ENCODE peak calls at places on chromosomes 4 and X, in five cellular contexts. One of them, this sample, is unnamed.

GRCh38 chr4:78414116-78414515 is 137.5 kb upstream of the ANXA3 start:
- DNase-seq in brain microvascular endothelial cell: no peak
- DNase-seq in colonic mucosa: no peak
- DNase-seq in aorta: no peak
- DNase-seq in fibroblast of lung: peak
- DNase-seq in this sample: no peak

GRCh38 chr4:94635172-94635571 is 122.6 kb upstream of the BMPR1B start:
- DNase-seq in fibroblast of lung: peak
- DNase-seq in colonic mucosa: no peak
- DNase-seq in brain microvascular endothelial cell: no peak
- DNase-seq in aorta: no peak
- DNase-seq in this sample: no peak

GRCh38 chrX:87873988-87874500 is 356.4 kb downstream of the KLHL4 start:
- DNase-seq in colonic mucosa: no peak
- DNase-seq in fibroblast of lung: no peak
- DNase-seq in aorta: no peak
- DNase-seq in brain microvascular endothelial cell: no peak
- DNase-seq in this sample: no peak

GRCh38 chr4:128600996-128601857 is 208.3 kb upstream of the JADE1 start:
- DNase-seq in colonic mucosa: peak
- DNase-seq in fibroblast of lung: peak
- DNase-seq in aorta: no peak
- DNase-seq in brain microvascular endothelial cell: peak
- DNase-seq in this sample: peak

GRCh38 chr4:30720021-30720655 is at the start of gene PCDH7:
- DNase-seq in aorta: peak
- DNase-seq in brain microvascular endothelial cell: peak
- DNase-seq in colonic mucosa: peak
- DNase-seq in fibroblast of lung: peak
- DNase-seq in this sample: no peak

GRCh38 chr4:67082746-67083145 is 462.6 kb downstream of the CENPC start:
- DNase-seq in colonic mucosa: no peak
- DNase-seq in fibroblast of lung: no peak
- DNase-seq in brain microvascular endothelial cell: no peak
- DNase-seq in aorta: no peak
- DNase-seq in this sample: no peak

GRCh38 chr4:15749001-15749400 is 29.1 kb upstream of the CD38 start:
- DNase-seq in aorta: no peak
- DNase-seq in fibroblast of lung: no peak
- DNase-seq in colonic mucosa: no peak
- DNase-seq in brain microvascular endothelial cell: no peak
- DNase-seq in this sample: no peak

GRCh38 chrX:15564981-15565579 is 35.7 kb downstream of the ACE2 start:
- DNase-seq in aorta: peak
- DNase-seq in brain microvascular endothelial cell: peak
- DNase-seq in colonic mucosa: peak
- DNase-seq in fibroblast of lung: peak
- DNase-seq in this sample: peak

GRCh38 chr4:150218447-150218846 is 140.2 kb downstream of the DCLK2 start:
- DNase-seq in aorta: no peak
- DNase-seq in fibroblast of lung: no peak
- DNase-seq in colonic mucosa: no peak
- DNase-seq in brain microvascular endothelial cell: no peak
- DNase-seq in this sample: no peak

GRCh38 chr4:105679186-105679585 is 29.3 kb downstream of the INTS12 start:
- DNase-seq in colonic mucosa: peak
- DNase-seq in aorta: no peak
- DNase-seq in brain microvascular endothelial cell: no peak
- DNase-seq in fibroblast of lung: no peak
- DNase-seq in this sample: no peak

GRCh38 chr4:150943831-150944230 is 71.3 kb downstream of the LRBA start:
- DNase-seq in brain microvascular endothelial cell: no peak
- DNase-seq in aorta: no peak
- DNase-seq in colonic mucosa: no peak
- DNase-seq in fibroblast of lung: no peak
- DNase-seq in this sample: no peak

GRCh38 chrX:43551590-43551989 is 104.5 kb upstream of the MAOA start:
- DNase-seq in colonic mucosa: no peak
- DNase-seq in aorta: no peak
- DNase-seq in fibroblast of lung: no peak
- DNase-seq in brain microvascular endothelial cell: no peak
- DNase-seq in this sample: no peak

GRCh38 chr4:147498031-147498700 is 17.3 kb downstream of the EDNRA start:
- DNase-seq in brain microvascular endothelial cell: peak
- DNase-seq in aorta: no peak
- DNase-seq in colonic mucosa: no peak
- DNase-seq in fibroblast of lung: peak
- DNase-seq in this sample: peak

GRCh38 chrX:13128104-13128503 is 83.7 kb upstream of the FAM9C start:
- DNase-seq in fibroblast of lung: no peak
- DNase-seq in brain microvascular endothelial cell: no peak
- DNase-seq in aorta: no peak
- DNase-seq in colonic mucosa: no peak
- DNase-seq in this sample: no peak

GRCh38 chr4:48490012-48490679 is at the start of gene ZAR1:
- DNase-seq in brain microvascular endothelial cell: no peak
- DNase-seq in colonic mucosa: no peak
- DNase-seq in aorta: no peak
- DNase-seq in fibroblast of lung: no peak
- DNase-seq in this sample: no peak

GRCh38 chr4:137521053-137521452 is 11.2 kb downstream of the PCDH18 start:
- DNase-seq in colonic mucosa: no peak
- DNase-seq in aorta: no peak
- DNase-seq in brain microvascular endothelial cell: no peak
- DNase-seq in fibroblast of lung: no peak
- DNase-seq in this sample: no peak

GRCh38 chr4:10006236-10006603 is 15.1 kb downstream of the SLC2A9 start:
- DNase-seq in brain microvascular endothelial cell: no peak
- DNase-seq in colonic mucosa: peak
- DNase-seq in aorta: no peak
- DNase-seq in fibroblast of lung: peak
- DNase-seq in this sample: peak

GRCh38 chr4:36280555-36280954 is 861 bp upstream of the DTHD1 start:
- DNase-seq in fibroblast of lung: peak
- DNase-seq in colonic mucosa: no peak
- DNase-seq in brain microvascular endothelial cell: no peak
- DNase-seq in aorta: no peak
- DNase-seq in this sample: no peak

GRCh38 chrX:28922106-28922505 is 334.9 kb downstream of the IL1RAPL1 start:
- DNase-seq in fibroblast of lung: no peak
- DNase-seq in brain microvascular endothelial cell: no peak
- DNase-seq in aorta: no peak
- DNase-seq in colonic mucosa: no peak
- DNase-seq in this sample: no peak

GRCh38 chr4:85928775-85929585 is 430.9 kb downstream of the MAPK10 start:
- DNase-seq in fibroblast of lung: peak
- DNase-seq in aorta: no peak
- DNase-seq in brain microvascular endothelial cell: peak
- DNase-seq in colonic mucosa: peak
- DNase-seq in this sample: peak

GRCh38 chr4:29066856-29067255 is 1653.3 kb upstream of the PCDH7 start:
- DNase-seq in colonic mucosa: no peak
- DNase-seq in aorta: no peak
- DNase-seq in brain microvascular endothelial cell: no peak
- DNase-seq in fibroblast of lung: peak
- DNase-seq in this sample: no peak

GRCh38 chr4:154119317-154119716 is 330.4 kb upstream of the SFRP2 start:
- DNase-seq in brain microvascular endothelial cell: peak
- DNase-seq in fibroblast of lung: no peak
- DNase-seq in colonic mucosa: no peak
- DNase-seq in aorta: no peak
- DNase-seq in this sample: no peak

GRCh38 chrX:30343206-30343605 is 34.0 kb upstream of the NR0B1 start:
- DNase-seq in brain microvascular endothelial cell: no peak
- DNase-seq in colonic mucosa: no peak
- DNase-seq in aorta: no peak
- DNase-seq in fibroblast of lung: no peak
- DNase-seq in this sample: no peak

GRCh38 chr4:48058620-48059530 is 42.3 kb downstream of the NIPAL1 start:
- DNase-seq in aorta: no peak
- DNase-seq in brain microvascular endothelial cell: no peak
- DNase-seq in colonic mucosa: no peak
- DNase-seq in fibroblast of lung: no peak
- DNase-seq in this sample: no peak

GRCh38 chrX:51851507-51852085 is 41.8 kb upstream of the MAGED1 start:
- DNase-seq in aorta: no peak
- DNase-seq in brain microvascular endothelial cell: no peak
- DNase-seq in colonic mucosa: no peak
- DNase-seq in fibroblast of lung: peak
- DNase-seq in this sample: no peak

GRCh38 chr4:89307446-89308160 is at the start of gene GPRIN3:
- DNase-seq in fibroblast of lung: peak
- DNase-seq in brain microvascular endothelial cell: peak
- DNase-seq in aorta: peak
- DNase-seq in colonic mucosa: peak
- DNase-seq in this sample: no peak

GRCh38 chrX:127313638-127314037 is 494.1 kb downstream of the PRR32 start:
- DNase-seq in fibroblast of lung: no peak
- DNase-seq in brain microvascular endothelial cell: no peak
- DNase-seq in colonic mucosa: no peak
- DNase-seq in aorta: no peak
- DNase-seq in this sample: no peak

GRCh38 chr4:17771284-17771908 is 10.0 kb downstream of the FAM184B start:
- DNase-seq in brain microvascular endothelial cell: no peak
- DNase-seq in aorta: no peak
- DNase-seq in fibroblast of lung: no peak
- DNase-seq in colonic mucosa: no peak
- DNase-seq in this sample: peak

GRCh38 chr4:123484291-123484926 is 87.8 kb downstream of the SPRY1 start:
- DNase-seq in brain microvascular endothelial cell: no peak
- DNase-seq in fibroblast of lung: no peak
- DNase-seq in aorta: no peak
- DNase-seq in colonic mucosa: no peak
- DNase-seq in this sample: no peak

DNA sequence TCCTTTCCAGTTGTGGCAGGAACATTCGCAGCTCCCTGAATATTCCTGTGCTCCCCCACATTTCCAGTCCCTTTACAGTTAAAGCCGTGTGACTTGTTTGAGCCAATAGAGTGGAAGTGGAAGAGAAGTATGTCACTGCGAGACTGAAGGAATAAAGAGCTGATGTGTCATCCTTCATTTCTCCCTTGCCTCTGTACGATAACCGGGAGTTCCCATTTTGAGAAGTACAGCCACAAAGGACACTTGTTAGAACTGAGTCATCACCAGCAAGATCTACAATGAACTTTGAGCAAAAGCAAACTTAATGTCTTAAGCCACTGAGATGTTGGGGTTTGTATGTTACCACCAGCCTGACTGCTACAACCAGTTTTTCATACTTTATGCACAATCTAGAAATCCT is 92.3 kb downstream of the SPRY1 start:
- DNase-seq in fibroblast of lung: peak
- DNase-seq in aorta: no peak
- DNase-seq in brain microvascular endothelial cell: peak
- DNase-seq in colonic mucosa: no peak
- DNase-seq in this sample: peak
- H3K27ac ChIP-seq in fibroblast of lung: no peak
- H3K27ac ChIP-seq in aorta: no peak
- H3K27ac ChIP-seq in brain microvascular endothelial cell: no peak
- H3K27ac ChIP-seq in colonic mucosa: no peak
- H3K27ac ChIP-seq in this sample: peak

GRCh38 chrX:136636121-136636520 is 11.8 kb upstream of the CD40LG start:
- DNase-seq in aorta: no peak
- DNase-seq in colonic mucosa: no peak
- DNase-seq in fibroblast of lung: no peak
- DNase-seq in brain microvascular endothelial cell: no peak
- DNase-seq in this sample: no peak
- H3K27ac ChIP-seq in aorta: no peak
- H3K27ac ChIP-seq in colonic mucosa: no peak
- H3K27ac ChIP-seq in fibroblast of lung: no peak
- H3K27ac ChIP-seq in brain microvascular endothelial cell: no peak
- H3K27ac ChIP-seq in this sample: no peak

DNA sequence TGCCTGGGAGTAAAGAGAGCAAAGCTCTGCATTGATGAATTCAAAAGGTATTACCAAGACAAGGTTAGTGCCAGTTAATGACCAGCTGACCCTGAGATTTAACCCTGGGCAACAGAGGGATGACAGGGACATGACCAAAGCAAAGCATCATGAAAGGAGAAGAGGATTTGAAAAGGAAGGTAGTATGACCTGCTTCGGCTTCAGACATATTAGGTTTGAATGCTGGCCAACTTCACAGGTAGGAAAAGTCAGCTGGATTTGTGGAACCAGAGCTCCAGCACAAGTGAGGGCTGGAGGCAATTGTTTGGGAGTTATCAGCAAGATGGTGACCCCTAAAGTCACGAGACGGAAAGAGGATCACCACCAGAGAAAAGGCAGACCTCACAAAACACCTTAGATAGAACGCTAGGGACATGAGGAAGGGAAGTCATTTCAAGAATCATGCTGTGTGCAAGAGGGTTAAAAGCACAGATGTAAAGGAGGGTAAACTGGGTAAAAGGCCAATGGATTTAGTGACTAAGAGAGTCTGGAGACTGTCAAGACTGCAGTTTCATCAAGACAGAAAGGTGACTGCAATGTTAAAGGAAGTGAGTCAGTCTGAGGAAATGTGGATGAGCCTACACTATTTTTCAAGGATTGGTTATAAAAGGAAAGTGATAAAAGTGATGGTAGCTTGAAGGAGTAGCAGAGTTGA is 45.6 kb downstream of the SH3RF1 start:
- DNase-seq in colonic mucosa: no peak
- DNase-seq in aorta: no peak
- DNase-seq in brain microvascular endothelial cell: peak
- DNase-seq in fibroblast of lung: peak
- DNase-seq in this sample: peak
- H3K27ac ChIP-seq in colonic mucosa: peak
- H3K27ac ChIP-seq in aorta: no peak
- H3K27ac ChIP-seq in brain microvascular endothelial cell: peak
- H3K27ac ChIP-seq in fibroblast of lung: peak
- H3K27ac ChIP-seq in this sample: peak

DNA sequence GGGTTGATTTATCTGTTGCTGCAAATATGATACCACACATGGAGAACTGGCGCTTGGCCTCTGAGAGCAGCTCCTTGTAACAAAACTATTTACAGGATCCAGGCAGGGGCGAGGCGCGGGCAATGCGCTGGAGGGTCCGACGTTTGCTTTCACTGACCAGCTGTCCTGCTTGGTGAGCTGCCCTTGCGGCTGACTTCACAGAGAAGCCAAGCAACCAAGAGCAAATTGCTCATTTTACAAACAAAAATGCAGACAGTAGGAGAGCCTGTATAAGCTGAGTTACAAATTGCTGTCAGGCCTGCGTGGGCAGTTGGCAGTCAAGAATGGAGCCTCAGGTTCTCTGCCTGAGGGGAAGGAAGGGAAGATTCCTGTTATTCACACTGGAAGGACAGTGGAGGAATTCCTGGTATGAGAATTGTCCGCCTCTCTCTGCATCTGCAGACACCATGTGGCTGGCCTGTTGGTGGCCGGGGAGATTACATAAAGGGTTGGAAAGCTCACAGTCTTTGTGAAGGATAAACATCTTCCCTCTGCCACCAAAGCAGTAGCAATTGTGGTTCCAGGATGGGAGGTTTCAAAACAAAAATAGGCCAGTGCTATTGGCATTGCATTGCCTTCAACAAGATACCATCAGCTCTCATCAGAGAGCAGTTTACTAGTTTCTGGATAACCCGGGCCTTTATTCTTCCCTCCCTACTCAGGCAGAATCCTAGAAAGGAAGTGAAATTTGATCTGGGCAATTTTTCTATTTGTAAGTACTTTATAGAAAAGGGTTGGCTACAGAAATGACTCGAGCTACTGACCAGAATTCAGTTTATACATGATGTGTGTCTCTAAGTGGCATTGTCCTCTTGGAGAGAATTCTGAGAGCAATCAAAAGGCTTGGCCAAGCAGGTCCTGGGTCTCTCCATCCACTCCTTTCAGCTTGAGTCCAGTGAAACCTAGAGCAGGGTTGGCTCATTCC is 192.4 kb upstream of the LEF1 start:
- DNase-seq in colonic mucosa: no peak
- DNase-seq in brain microvascular endothelial cell: peak
- DNase-seq in aorta: no peak
- DNase-seq in fibroblast of lung: peak
- DNase-seq in this sample: no peak
- H3K27ac ChIP-seq in colonic mucosa: no peak
- H3K27ac ChIP-seq in brain microvascular endothelial cell: peak
- H3K27ac ChIP-seq in aorta: no peak
- H3K27ac ChIP-seq in fibroblast of lung: no peak
- H3K27ac ChIP-seq in this sample: no peak